ENCODE peak calls at places on chromosomes 7 and 10, in seven cellular contexts. C is sigmoid colon, W is keratinocyte, S is testis, R is upper lobe of left lung, V is stomach, B is heart right ventricle. N is an unnamed sample. For H3K36me3, the result is how much of the 10 kb centered on the place peaks cover.

GRCh38 chr7:122304996-122305421 is 459 bp upstream of the FEZF1 start:
- DNase-seq in C (no peak), W (no peak), S (no peak), R (no peak), V (no peak), B (no peak), N (no peak)

GRCh38 chr7:150974468-150975391 is 3.4 kb downstream of the KCNH2 start:
- DNase-seq in C (peak), W (no peak), S (peak), R (no peak), V (peak), B (peak), N (no peak)

GRCh38 chr10:29869593-29869992 is 189.8 kb downstream of the JCAD start:
- DNase-seq in C (no peak), W (no peak), S (no peak), R (no peak), V (no peak), B (no peak), N (no peak)

GRCh38 chr10:90598513-90598912 is 259.3 kb downstream of the HTR7 start:
- DNase-seq in C (no peak), W (no peak), S (no peak), R (no peak), V (no peak), B (no peak), N (no peak)

GRCh38 chr7:32670105-32670504 is 174.8 kb downstream of the AVL9 start:
- DNase-seq in C (no peak), W (no peak), S (no peak), R (no peak), V (peak), B (no peak), N (no peak)

GRCh38 chr10:27158421-27158820 is 3.3 kb downstream of the MASTL start:
- DNase-seq in C (no peak), W (no peak), S (no peak), R (no peak), V (no peak), B (no peak), N (no peak)

GRCh38 chr7:28804990-28805389 is 153.1 kb downstream of the TRIL start:
- DNase-seq in C (no peak), W (no peak), S (no peak), R (no peak), V (no peak), B (no peak), N (peak)

GRCh38 chr10:124727389-124727960 is 16.7 kb downstream of the FAM53B start:
- DNase-seq in C (no peak), W (no peak), S (peak), R (no peak), V (no peak), B (no peak), N (no peak)

GRCh38 chr10:95391570-95392249 is 100.9 kb upstream of the PDLIM1 start:
- DNase-seq in C (no peak), W (no peak), S (peak), R (no peak), V (no peak), B (no peak), N (no peak)

GRCh38 chr7:12898610-12899009 is 211.2 kb downstream of the ARL4A start:
- DNase-seq in C (no peak), W (no peak), S (no peak), R (no peak), V (no peak), B (no peak), N (no peak)

GRCh38 chr10:29245476-29245875 is 43.4 kb upstream of the LYZL1 start:
- DNase-seq in C (no peak), W (no peak), S (peak), R (no peak), V (no peak), B (no peak), N (no peak)

GRCh38 chr7:30871655-30872054 is 40.0 kb upstream of the AQP1 start:
- DNase-seq in C (no peak), W (no peak), S (no peak), R (no peak), V (no peak), B (no peak), N (no peak)

GRCh38 chr10:35378547-35379210 is 42.4 kb downstream of the CCNY start:
- DNase-seq in C (no peak), W (no peak), S (no peak), R (no peak), V (no peak), B (no peak), N (no peak)

GRCh38 chr10:3850999-3851937 is 66.3 kb upstream of the KLF6 start:
- DNase-seq in C (no peak), W (peak), S (no peak), R (no peak), V (no peak), B (no peak), N (no peak)

GRCh38 chr10:101781984-101782810 is 1.0 kb downstream of the NPM3 start:
- DNase-seq in C (peak), W (no peak), S (no peak), R (no peak), V (peak), B (no peak), N (no peak)

GRCh38 chr10:64376169-64376568 is 855.0 kb downstream of the REEP3 start:
- DNase-seq in C (no peak), W (no peak), S (no peak), R (no peak), V (no peak), B (no peak), N (no peak)

GRCh38 chr7:50300336-50300735 is 4.2 kb upstream of the IKZF1 start:
- DNase-seq in C (no peak), W (no peak), S (no peak), R (no peak), V (no peak), B (no peak), N (no peak)

GRCh38 chr7:156578978-156579430 is 61.6 kb upstream of the RNF32 start:
- DNase-seq in C (no peak), W (no peak), S (no peak), R (no peak), V (no peak), B (no peak), N (no peak)

GRCh38 chr7:156579566-156579965 is 61.0 kb upstream of the RNF32 start:
- DNase-seq in C (no peak), W (no peak), S (no peak), R (no peak), V (no peak), B (no peak), N (no peak)

GRCh38 chr7:156577645-156578577 is 62.7 kb upstream of the RNF32 start:
- DNase-seq in C (no peak), W (no peak), S (no peak), R (no peak), V (no peak), B (no peak), N (no peak)

GRCh38 chr7:156580036-156580435 is 60.5 kb upstream of the RNF32 start:
- DNase-seq in C (no peak), W (no peak), S (no peak), R (no peak), V (no peak), B (no peak), N (no peak)

DNA sequence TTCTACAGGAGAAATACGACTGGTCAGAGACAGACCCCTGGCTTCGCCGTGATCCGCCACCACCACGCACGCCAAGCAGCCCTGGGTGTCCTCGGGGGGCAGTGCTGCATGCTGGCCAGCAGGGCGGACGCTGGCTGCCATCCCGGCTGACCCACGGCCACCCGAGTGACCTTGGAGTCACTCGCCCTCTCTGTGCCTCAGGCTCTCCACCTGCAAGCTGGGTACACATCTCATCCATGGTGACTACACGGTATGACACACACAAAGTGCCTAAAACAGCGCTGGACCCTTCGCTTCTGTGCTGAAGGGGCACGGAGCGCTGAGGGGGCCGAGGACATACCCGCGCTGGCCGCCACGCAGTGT is 62.0 kb upstream of the RNF32 start:
- DNase-seq in C (no peak), W (no peak), S (no peak), R (no peak), V (no peak), B (no peak), N (no peak)
- TF ChIP-seq CTCF in C (no peak), W (no peak), S (no peak), R (no peak), V (no peak), B (no peak), N (no peak)

GRCh38 chr7:57403601-57404342 is 46.2 kb upstream of the ZNF716 start:
- DNase-seq in C (no peak), W (no peak), S (peak), R (no peak), V (no peak), B (peak), N (no peak)

GRCh38 chr7:57407125-57407524 is 42.9 kb upstream of the ZNF716 start:
- DNase-seq in C (no peak), W (no peak), S (no peak), R (no peak), V (no peak), B (no peak), N (no peak)

GRCh38 chr7:57400531-57401155 is 49.3 kb upstream of the ZNF716 start:
- DNase-seq in C (no peak), W (no peak), S (no peak), R (no peak), V (no peak), B (no peak), N (no peak)

GRCh38 chr7:57404343-57404966 is 45.5 kb upstream of the ZNF716 start:
- DNase-seq in C (no peak), W (no peak), S (peak), R (no peak), V (no peak), B (peak), N (no peak)

DNA sequence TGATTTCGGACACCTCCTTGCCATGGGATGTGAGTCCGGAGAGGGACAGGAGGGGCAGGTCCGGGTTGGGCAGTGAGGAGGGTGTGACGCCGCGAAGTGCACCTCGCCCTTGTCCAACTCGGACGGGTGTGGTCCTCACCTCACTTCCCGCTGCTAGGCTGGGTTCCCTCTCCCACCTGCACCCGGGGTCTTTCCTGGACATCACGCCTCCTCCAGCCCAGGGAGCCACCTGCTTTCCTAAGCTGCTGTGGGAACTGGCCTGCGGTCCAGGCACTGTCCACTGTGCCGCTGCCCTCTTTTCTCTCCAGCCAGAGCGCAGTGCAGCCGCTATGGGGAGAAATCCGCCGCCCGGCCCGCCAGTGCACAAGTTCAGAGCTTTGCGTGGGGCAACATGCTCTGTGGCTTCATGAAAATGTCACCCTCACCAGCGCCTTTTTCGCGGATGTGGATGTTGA is 45.0 kb upstream of the ZNF716 start:
- DNase-seq in C (no peak), W (no peak), S (no peak), R (no peak), V (no peak), B (no peak), N (no peak)
- H3K4me3 ChIP-seq in C (peak), W (no peak), S (peak), R (peak), V (no peak), B (peak), N (no peak)

GRCh38 chr7:102413071-102413470 is 16.9 kb downstream of the PRKRIP1 start:
- DNase-seq in C (no peak), W (no peak), S (no peak), R (no peak), V (no peak), B (no peak), N (no peak)
- H3K36me3 ChIP-seq in C (half or more), W (under half), S (under half), R (half or more), V (half or more), B (under half), N (under half)

DNA sequence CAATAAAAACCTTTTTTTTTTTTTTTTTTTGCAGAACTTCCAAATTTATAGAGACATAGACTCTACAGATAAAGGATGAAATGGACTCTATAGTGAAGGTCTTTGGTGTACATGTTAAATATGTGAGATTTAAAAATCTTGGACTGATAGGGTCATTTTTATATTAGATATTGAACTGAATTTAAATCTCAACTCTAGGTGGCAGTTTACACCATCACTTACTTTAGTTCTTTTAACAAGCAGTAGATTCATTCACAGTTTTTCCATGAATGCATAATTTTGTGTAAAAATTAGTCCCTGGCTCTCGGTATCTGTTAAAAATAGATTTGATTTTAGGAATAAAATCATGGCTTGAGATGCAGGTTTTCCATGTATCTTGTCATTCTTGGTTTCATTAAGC is 31.1 kb upstream of the SNX13 start:
- DNase-seq in C (no peak), W (no peak), S (no peak), R (no peak), V (no peak), B (no peak), N (no peak)
- TF ChIP-seq CTCF in C (no peak), W (no peak), S (no peak), R (no peak), V (no peak), B (peak), N (peak)

GRCh38 chr7:135768990-135769389 is 20.4 kb upstream of the FAM180A start:
- DNase-seq in C (no peak), W (no peak), S (peak), R (no peak), V (no peak), B (peak), N (no peak)
- H3K4me3 ChIP-seq in C (no peak), W (no peak), S (no peak), R (no peak), V (no peak), B (no peak), N (no peak)

GRCh38 chr7:92228100-92228499 is 17.6 kb downstream of the KRIT1 start:
- DNase-seq in C (no peak), W (no peak), S (no peak), R (no peak), V (no peak), B (no peak), N (no peak)

GRCh38 chr7:92226981-92227380 is 18.7 kb downstream of the KRIT1 start:
- DNase-seq in C (no peak), W (no peak), S (no peak), R (no peak), V (no peak), B (no peak), N (no peak)

GRCh38 chr7:92230547-92230946 is 15.2 kb downstream of the KRIT1 start:
- DNase-seq in C (no peak), W (no peak), S (no peak), R (no peak), V (no peak), B (no peak), N (no peak)

DNA sequence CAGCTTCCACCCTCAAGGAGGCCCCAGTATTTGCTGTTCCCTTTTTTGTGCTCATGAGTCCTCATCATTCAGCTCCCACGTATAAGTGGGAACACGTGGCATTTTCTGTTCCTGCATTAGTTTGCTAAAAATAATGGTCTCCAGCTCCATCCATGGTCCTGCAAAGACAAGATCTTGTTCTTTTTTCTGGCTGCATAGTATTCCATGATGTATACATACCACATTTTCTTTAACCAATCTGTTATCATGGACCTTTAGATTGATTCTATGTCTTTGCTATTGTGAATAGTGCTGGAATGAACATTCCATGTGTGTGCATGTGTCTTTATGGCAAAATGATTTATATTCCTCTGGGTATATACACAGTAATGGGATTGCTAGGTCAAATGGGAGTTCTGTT is 17.0 kb downstream of the KRIT1 start:
- DNase-seq in C (no peak), W (no peak), S (no peak), R (no peak), V (no peak), B (no peak), N (no peak)
- H3K36me3 ChIP-seq in C (half or more), W (under half), S (under half), R (half or more), V (half or more), B (under half), N (under half)

GRCh38 chr7:92615861-92616260 is 25.7 kb upstream of the FAM133B start:
- DNase-seq in C (no peak), W (no peak), S (no peak), R (no peak), V (no peak), B (no peak), N (no peak)
- TF ChIP-seq CTCF in C (no peak), W (peak), S (no peak), R (no peak), V (no peak), B (no peak), N (no peak)

GRCh38 chr7:106658504-106659368 is 2.2 kb downstream of the CCDC71L start:
- DNase-seq in C (no peak), W (no peak), S (no peak), R (no peak), V (no peak), B (no peak), N (no peak)

GRCh38 chr7:106659963-106660861 is 746 bp downstream of the CCDC71L start:
- DNase-seq in C (peak), W (peak), S (peak), R (peak), V (peak), B (peak), N (no peak)

GRCh38 chr7:106664343-106664742 is 3.4 kb upstream of the CCDC71L start:
- DNase-seq in C (no peak), W (no peak), S (no peak), R (no peak), V (no peak), B (no peak), N (no peak)

GRCh38 chr7:106659369-106659962 is 1.5 kb downstream of the CCDC71L start:
- DNase-seq in C (no peak), W (no peak), S (no peak), R (no peak), V (no peak), B (no peak), N (no peak)

DNA sequence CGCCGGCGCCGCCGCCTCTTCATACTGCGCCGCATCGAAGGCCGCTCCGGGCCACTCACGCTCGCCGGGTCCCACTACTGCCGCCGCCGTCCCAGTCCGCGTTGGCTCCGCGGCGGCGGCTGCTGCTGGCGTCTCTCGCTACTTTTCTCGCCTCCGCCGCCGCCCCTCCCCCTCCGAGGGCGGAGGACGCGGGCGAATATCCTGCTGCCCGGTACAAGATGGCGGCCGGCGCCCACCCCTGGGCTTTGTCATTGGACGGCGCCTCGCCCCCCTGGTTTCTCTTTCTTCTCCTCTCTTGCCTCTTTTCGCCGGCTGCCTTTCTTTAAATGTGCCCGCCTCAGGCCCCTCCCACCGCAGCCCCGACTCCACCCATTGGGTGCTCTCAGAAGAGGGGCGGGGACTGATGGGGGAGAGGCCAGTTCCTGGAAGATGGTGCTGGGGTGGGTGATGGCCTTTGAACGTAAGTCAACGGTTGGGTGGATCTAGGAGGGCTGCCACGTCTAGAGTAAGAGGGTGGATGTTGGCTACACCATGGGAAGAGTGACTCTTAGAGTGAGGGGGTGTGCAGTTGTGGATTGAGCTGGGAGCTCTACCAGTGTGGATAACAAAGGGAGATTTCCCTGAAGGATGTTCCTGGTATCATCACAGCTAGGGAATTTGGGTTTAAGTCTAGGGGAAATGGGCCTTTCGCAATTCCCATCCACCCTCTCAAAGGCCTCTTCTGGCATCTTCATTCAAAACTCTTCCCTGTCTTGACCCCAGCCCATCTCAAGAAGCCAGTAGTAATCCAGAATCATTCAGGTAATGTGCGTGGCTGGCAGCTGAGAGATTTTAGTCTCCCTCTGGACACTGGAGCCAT is at the start of gene CCDC71L:
- DNase-seq in C (peak), W (peak), S (peak), R (peak), V (peak), B (peak), N (peak)
- H3K4me3 ChIP-seq in C (peak), W (peak), S (peak), R (peak), V (peak), B (peak), N (peak)

GRCh38 chr10:73247509-73248258 is 629 bp upstream of the DNAJC9 start:
- DNase-seq in C (no peak), W (no peak), S (no peak), R (no peak), V (no peak), B (no peak), N (no peak)
- H3K36me3 ChIP-seq in C (under half), W (under half), S (under half), R (under half), V (under half), B (under half), N (under half)

DNA sequence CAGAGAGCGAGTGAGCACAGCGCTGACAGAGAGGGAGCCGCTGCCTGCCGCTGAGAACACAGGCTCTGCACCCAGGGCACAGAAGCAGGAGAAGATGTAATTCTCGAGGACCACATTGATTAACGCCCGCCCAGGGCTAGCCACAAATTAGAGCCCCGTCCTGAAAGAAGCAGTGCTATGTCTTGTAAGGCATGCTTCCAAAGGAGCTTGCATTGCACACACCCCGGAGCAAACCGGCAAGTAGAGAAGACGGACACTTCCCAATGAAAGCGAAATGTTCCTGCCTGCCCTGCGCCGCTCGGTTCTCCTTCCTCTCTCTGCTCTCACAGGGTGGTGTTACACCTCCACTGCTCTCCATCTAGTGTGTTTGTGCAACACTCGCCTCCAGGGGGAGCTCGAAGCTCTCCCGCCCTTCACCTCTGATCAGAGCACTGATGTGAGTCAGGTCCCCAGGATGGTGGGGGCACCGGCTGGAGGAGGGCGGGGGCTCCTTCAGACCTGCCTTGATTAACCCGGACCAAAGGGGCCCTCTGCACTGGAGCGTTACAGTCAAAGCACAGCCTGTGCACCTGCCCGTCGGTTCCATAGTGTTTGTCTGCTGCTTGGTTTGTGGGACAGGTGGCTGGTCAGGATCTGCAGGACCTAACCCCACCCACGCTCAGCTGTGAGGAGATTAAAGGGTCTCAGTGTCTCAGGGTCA is 316.5 kb downstream of the ADARB2 start:
- DNase-seq in C (no peak), W (no peak), S (peak), R (peak), V (peak), B (peak), N (no peak)
- TF ChIP-seq CTCF in C (peak), W (peak), S (peak), R (peak), V (no peak), B (peak), N (no peak)

N was measured in BJ.